ENCODE peak calls at places on chromosomes 6 and 20, in four cellular contexts. L, E, S and W are unnamed samples.

GRCh38 chr20:59752704-59753460 is 148.5 kb downstream of the PHACTR3 start:
- DNase-seq in L (no peak), E (no peak), S (peak; percentile 26), W (no peak)

GRCh38 chr6:104201557-104201956 is 658.2 kb downstream of the HACE1 start:
- DNase-seq in L (no peak), E (no peak), S (no peak), W (no peak)

GRCh38 chr20:723756-724155 is 44.5 kb downstream of the SLC52A3 start:
- DNase-seq in L (no peak), E (no peak), S (no peak), W (peak; percentile 58)

GRCh38 chr6:18245642-18246041 is 18.7 kb downstream of the DEK start:
- DNase-seq in L (no peak), E (no peak), S (no peak), W (no peak)

GRCh38 chr6:112464901-112465661 is 118.0 kb downstream of the RFPL4B start:
- DNase-seq in L (no peak), E (no peak), S (no peak), W (no peak)

GRCh38 chr6:28941681-28942448 is 18.1 kb upstream of the TRIM27 start:
- DNase-seq in L (no peak), E (peak; percentile 60), S (no peak), W (peak; percentile 90)

GRCh38 chr20:17226410-17227198 is at the start of gene PCSK2:
- DNase-seq in L (no peak), E (peak; percentile 72), S (no peak), W (peak; percentile 96)

GRCh38 chr20:36666181-36666740 is 20.3 kb upstream of the SLA2 start:
- DNase-seq in L (peak; percentile 43), E (no peak), S (no peak), W (no peak)

GRCh38 chr6:42140051-42140450 is 2.4 kb downstream of the C6orf132 start:
- DNase-seq in L (no peak), E (no peak), S (no peak), W (no peak)

GRCh38 chr20:32600681-32601237 is 15.6 kb upstream of the NOL4L start:
- DNase-seq in L (no peak), E (no peak), S (no peak), W (no peak)

GRCh38 chr6:168181316-168181715 is 102.3 kb upstream of the FRMD1 start:
- DNase-seq in L (no peak), E (no peak), S (no peak), W (no peak)

GRCh38 chr6:106555767-106556166 is 73.5 kb downstream of the RTN4IP1 start:
- DNase-seq in L (no peak), E (no peak), S (no peak), W (no peak)
- TF ChIP-seq JUNB in L (no peak), E (no peak), S (no peak), W (no peak)

DNA sequence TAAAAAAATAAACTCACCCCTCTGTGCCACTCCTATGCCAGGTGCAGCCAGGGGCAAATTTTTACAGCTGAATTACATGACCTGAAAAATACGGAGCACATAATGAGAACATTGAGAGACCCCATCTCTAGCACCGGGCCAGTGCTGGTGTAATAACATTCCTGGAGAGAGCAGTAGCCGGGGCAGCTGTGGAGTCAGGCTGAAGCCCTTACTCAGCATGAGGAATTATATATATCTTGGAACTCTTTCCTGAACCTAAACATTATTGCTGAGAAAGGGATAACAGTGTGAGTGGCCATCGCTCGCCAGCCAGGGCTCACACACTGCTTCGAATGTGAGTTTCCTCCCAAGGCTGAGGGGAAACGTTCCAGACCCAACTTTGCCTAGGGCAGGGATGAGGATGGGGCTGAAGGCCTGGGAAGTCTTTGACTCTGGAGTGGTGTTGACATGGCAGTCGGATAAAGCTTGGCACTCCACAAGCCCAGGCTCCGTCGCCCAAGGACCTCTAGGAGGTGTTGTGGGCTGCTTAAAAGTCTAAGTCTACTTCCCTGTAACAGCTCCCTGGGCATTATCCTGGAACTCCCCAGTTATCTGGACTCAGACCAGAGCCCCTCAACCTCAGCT is 269.8 kb downstream of the CDC5L start:
- DNase-seq in L (no peak), E (no peak), S (no peak), W (peak; percentile 27)
- TF ChIP-seq CREB1 in L (no peak), E (no peak), S (no peak), W (no peak)

GRCh38 chr20:62736407-62737071 is 27.9 kb downstream of the NTSR1 start:
- DNase-seq in L (no peak), E (no peak), S (no peak), W (peak; percentile 29)

GRCh38 chr20:62739581-62740285 is 31.1 kb downstream of the NTSR1 start:
- DNase-seq in L (no peak), E (no peak), S (no peak), W (no peak)

GRCh38 chr20:62739067-62739466 is 30.4 kb downstream of the NTSR1 start:
- DNase-seq in L (no peak), E (no peak), S (no peak), W (no peak)

GRCh38 chr20:62737271-62737761 is 28.7 kb downstream of the NTSR1 start:
- DNase-seq in L (no peak), E (no peak), S (no peak), W (no peak)

DNA sequence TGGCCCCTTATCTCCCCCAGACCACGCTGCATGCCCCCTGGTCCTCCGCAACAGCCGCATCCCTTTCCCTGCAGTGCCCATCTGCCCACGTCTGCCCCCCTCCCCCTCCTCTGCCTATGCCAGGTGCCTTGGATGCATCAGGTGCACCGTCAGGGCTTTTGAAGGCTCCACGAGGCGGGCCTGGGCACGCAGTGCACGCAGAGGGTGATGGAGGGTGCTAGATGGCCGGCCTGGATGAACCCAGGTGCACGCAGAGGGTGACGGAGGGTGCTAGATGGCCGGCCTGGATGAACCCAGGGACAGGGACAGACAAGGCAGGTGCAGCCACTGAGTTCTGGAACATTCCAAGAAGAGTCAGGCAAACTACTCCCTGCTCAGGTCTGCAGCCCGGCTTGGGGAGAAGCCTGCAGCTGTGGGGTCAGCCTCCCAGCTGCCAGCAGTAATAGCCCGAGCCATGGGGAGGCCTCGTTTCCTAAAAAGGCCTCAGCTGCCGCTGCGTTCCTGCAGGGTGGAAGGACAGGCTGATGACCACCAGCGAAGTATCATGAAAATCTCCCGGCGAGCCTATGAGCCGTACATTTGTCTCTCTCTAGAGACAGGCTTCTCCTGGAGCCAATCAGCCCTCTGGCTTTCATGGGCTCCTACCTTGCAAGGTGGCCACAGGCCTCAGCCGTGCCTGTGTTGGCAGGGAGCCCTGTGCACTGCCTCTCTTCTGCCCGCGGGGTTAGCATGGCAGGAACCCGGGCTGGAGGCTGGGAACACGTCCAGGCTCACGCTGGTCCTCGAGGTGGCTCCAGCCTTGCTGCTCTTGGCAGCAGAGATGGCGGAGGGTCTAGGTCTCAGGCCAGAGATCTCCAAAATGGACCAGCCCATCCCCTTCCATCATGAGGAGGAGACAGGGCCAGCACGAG is 29.6 kb downstream of the NTSR1 start:
- DNase-seq in L (no peak), E (no peak), S (no peak), W (no peak)
- H3K27ac ChIP-seq in L (no peak overlapping the region), E (no peak overlapping the region), S (no peak overlapping the region), W (no peak overlapping the region)

GRCh38 chr6:33906413-33906812 is 102.6 kb upstream of the MLN start:
- DNase-seq in L (no peak), E (no peak), S (no peak), W (no peak)

GRCh38 chr6:33905081-33905609 is 101.3 kb upstream of the MLN start:
- DNase-seq in L (no peak), E (peak; percentile 94), S (peak; percentile 9), W (no peak)

GRCh38 chr6:33903579-33903978 is 99.8 kb upstream of the MLN start:
- DNase-seq in L (no peak), E (no peak), S (no peak), W (no peak)

GRCh38 chr6:33901822-33902816 is 98.3 kb upstream of the MLN start:
- DNase-seq in L (no peak), E (peak; percentile 73), S (no peak), W (no peak)

DNA sequence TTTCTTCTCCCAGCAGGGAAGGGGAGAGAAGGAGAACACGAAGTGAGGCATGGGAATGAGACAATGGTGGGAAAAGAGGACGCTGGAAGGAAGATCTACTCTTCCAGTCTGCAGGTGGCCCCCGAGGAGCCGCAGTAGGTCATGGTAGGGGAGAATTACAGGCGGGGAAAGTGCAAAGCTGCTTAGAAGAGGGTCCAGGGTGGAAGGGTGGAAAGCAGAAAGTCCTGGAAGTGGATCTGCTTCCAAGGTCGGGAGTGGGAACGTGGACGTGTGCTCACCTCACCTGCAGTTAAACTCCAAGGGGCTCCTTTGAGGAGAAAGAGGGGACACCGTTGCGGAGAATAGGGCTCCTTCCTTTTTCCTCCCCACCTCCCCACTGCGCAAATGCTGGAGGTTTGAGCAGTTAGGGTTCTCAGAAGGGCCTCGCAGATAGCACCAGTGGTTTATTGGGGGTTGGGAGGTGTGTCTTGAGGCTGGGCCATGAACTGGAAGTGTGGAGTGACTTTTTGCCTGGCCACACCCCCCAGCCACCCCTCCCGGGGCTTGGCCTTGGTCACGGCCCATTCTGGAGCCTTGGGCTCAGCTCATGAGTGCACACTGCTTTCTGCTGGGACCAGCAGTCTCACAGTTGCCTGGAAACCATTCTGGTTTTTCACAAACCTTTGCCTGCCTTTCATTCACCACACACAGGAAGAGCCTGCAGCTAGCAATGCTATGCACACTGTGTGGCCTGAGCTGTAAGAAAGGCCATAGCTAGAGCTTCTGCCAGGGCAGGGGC is 100.4 kb upstream of the MLN start:
- DNase-seq in L (no peak), E (peak; percentile 90), S (peak; percentile 79), W (no peak)
- TF ChIP-seq JUNB in L (no peak), E (no peak), S (no peak), W (no peak)

GRCh38 chr6:52995913-52996685 is 1.0 kb upstream of the GSTA4 start:
- DNase-seq in L (peak; percentile 76), E (no peak), S (peak; percentile 51), W (peak; percentile 54)
- TF ChIP-seq CREB1 in L (peak; percentile 66), E (no peak), S (no peak), W (no peak)

DNA sequence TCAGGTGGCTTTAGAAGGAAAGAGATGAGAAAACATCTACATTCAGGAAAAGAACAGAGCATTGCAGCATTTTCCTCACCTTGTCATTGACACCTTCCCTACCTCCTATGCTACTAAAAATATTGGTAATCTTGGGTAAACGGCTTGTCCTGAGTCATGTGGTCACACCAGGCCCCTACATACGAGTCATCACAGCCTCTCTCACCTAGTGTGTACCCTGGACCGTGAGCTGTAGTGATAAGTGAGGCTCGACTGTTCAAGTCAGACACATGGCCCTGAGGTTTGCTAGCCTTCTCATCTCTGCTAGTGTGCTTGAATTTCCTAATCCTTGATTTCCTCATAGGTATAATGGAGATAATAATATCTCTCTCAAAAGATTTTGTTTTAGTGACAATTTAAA is 29.6 kb upstream of the TMEM244 start:
- DNase-seq in L (no peak), E (no peak), S (no peak), W (no peak)
- H3K27ac ChIP-seq in L (no peak overlapping the region), E (no peak overlapping the region), S (no peak overlapping the region), W (no peak overlapping the region)

GRCh38 chr6:155154158-155154830 is 109.5 kb upstream of the CLDN20 start:
- DNase-seq in L (peak; percentile 30), E (peak; percentile 69), S (no peak), W (no peak)
- TF ChIP-seq JUNB in L (no peak), E (no peak), S (peak; percentile 65), W (no peak)

GRCh38 chr20:1804554-1804956 is 90.7 kb upstream of the SIRPA start:
- DNase-seq in L (no peak), E (no peak), S (no peak), W (no peak)
- TF ChIP-seq CREB1 in L (no peak), E (no peak), S (no peak), W (no peak)